ENCODE peak calls at places on chromosomes 16 and 17, in nine cellular contexts. J is OCI-LY7, M is Karpas-422, Y is right lobe of liver, W is fibroblast of lung, G is stomach, V is pancreas, U is body of pancreas, H is A549. L is an unnamed sample.

GRCh38 chr16:50520451-50521245 is 27.5 kb upstream of the NKD1 start:
- DNase-seq in J (no peak), M (no peak), Y (peak; percentile 19), W (no peak), G (peak; percentile 9), V (no peak), U (no peak), H (no peak), L (no peak)

GRCh38 chr16:50010212-50010611 is 14.8 kb upstream of the CNEP1R1 start:
- DNase-seq in J (no peak), M (no peak), Y (no peak), W (no peak), G (no peak), V (no peak), U (no peak), H (no peak), L (no peak)

GRCh38 chr16:71540-72341 is 690 bp downstream of the RHBDF1 start:
- DNase-seq in J (no peak), M (no peak), Y (no peak), W (peak; percentile 74), G (peak; percentile 57), V (peak; percentile 66), U (peak; percentile 83), H (peak; percentile 81), L (peak; percentile 65)

GRCh38 chr16:69328854-69329316 is 1.5 kb downstream of the PDF start:
- DNase-seq in J (peak; percentile 27), M (peak; percentile 48), Y (peak; percentile 45), W (peak; percentile 44), G (no peak), V (no peak), U (no peak), H (no peak), L (no peak)

GRCh38 chr17:65198653-65199382 is 61.6 kb downstream of the RGS9 start:
- DNase-seq in J (peak; percentile 81), M (peak; percentile 83), Y (no peak), W (peak; percentile 78), G (no peak), V (peak; percentile 6), U (peak; percentile 27), H (peak; percentile 73), L (no peak)

GRCh38 chr17:11430766-11431165 is 167.5 kb upstream of the DNAH9 start:
- DNase-seq in J (no peak), M (no peak), Y (no peak), W (no peak), G (no peak), V (no peak), U (no peak), H (no peak), L (no peak)

GRCh38 chr17:80361495-80362220 is 53.3 kb upstream of the ENDOV start:
- DNase-seq in J (peak; percentile 27), M (no peak), Y (no peak), W (peak; percentile 6), G (no peak), V (no peak), U (no peak), H (peak; percentile 52), L (no peak)

GRCh38 chr16:85306071-85306792 is 194.0 kb upstream of the CIBAR2 start:
- DNase-seq in J (peak; percentile 91), M (peak; percentile 81), Y (peak; percentile 96), W (peak; percentile 76), G (peak; percentile 93), V (peak; percentile 62), U (peak; percentile 89), H (peak; percentile 48), L (peak; percentile 91)

GRCh38 chr17:81043725-81044427 is 8.9 kb downstream of the BAIAP2 start:
- DNase-seq in J (no peak), M (no peak), Y (peak; percentile 64), W (no peak), G (peak; percentile 76), V (no peak), U (peak; percentile 48), H (peak; percentile 61), L (no peak)

GRCh38 chr16:15876503-15876902 is 11.9 kb downstream of the CEP20 start:
- DNase-seq in J (no peak), M (no peak), Y (no peak), W (no peak), G (no peak), V (no peak), U (no peak), H (no peak), L (no peak)

GRCh38 chr17:82863941-82864720 is 24.3 kb upstream of the ZNF750 start:
- DNase-seq in J (peak; percentile 75), M (no peak), Y (no peak), W (peak; percentile 83), G (peak; percentile 54), V (no peak), U (no peak), H (no peak), L (peak; percentile 84)

GRCh38 chr16:3487521-3488410 is 7.5 kb downstream of the C16orf90 start:
- DNase-seq in J (no peak), M (no peak), Y (no peak), W (no peak), G (no peak), V (no peak), U (no peak), H (no peak), L (no peak)

GRCh38 chr16:71276589-71277334 is 12.4 kb downstream of the CMTR2 start:
- DNase-seq in J (no peak), M (no peak), Y (no peak), W (no peak), G (no peak), V (no peak), U (no peak), H (no peak), L (no peak)

GRCh38 chr17:77419547-77420475 is 279.0 kb downstream of the SEC14L1 start:
- DNase-seq in J (peak; percentile 26), M (no peak), Y (no peak), W (no peak), G (no peak), V (no peak), U (no peak), H (no peak), L (no peak)

GRCh38 chr17:54900457-54901229 is at the start of gene TOM1L1:
- DNase-seq in J (no peak), M (no peak), Y (peak; percentile 95), W (peak; percentile 53), G (peak; percentile 90), V (peak; percentile 87), U (peak; percentile 91), H (peak; percentile 85), L (peak; percentile 21)

GRCh38 chr17:20948984-20949777 is 93.6 kb downstream of the USP22 start:
- DNase-seq in J (no peak), M (no peak), Y (no peak), W (no peak), G (no peak), V (no peak), U (no peak), H (no peak), L (no peak)

GRCh38 chr17:419073-419735 is 66.6 kb upstream of the RPH3AL start:
- DNase-seq in J (no peak), M (no peak), Y (no peak), W (no peak), G (no peak), V (no peak), U (no peak), H (no peak), L (no peak)

GRCh38 chr16:2537451-2538379 is at the start of gene PDPK1:
- DNase-seq in J (peak; percentile 97), M (peak; percentile 99), Y (peak; percentile 96), W (peak; percentile 93), G (peak; percentile 94), V (peak; percentile 95), U (peak; percentile 95), H (peak; percentile 95), L (peak; percentile 90)

GRCh38 chr17:72116692-72117469 is 3.9 kb upstream of the SOX9 start:
- DNase-seq in J (no peak), M (no peak), Y (no peak), W (peak; percentile 52), G (no peak), V (no peak), U (peak; percentile 23), H (no peak), L (no peak)

GRCh38 chr16:48536600-48537200 is 73.3 kb downstream of the N4BP1 start:
- DNase-seq in J (no peak), M (no peak), Y (no peak), W (peak; percentile 47), G (no peak), V (no peak), U (no peak), H (no peak), L (no peak)

GRCh38 chr17:63434951-63435571 is 11.0 kb downstream of the CYB561 start:
- DNase-seq in J (no peak), M (peak; percentile 67), Y (no peak), W (peak; percentile 29), G (peak; percentile 96), V (peak; percentile 90), U (peak; percentile 93), H (peak; percentile 62), L (peak; percentile 41)
- H3K4me1 ChIP-seq in J (peaks cover 20% of the 10 kb centered on the region), M (peaks cover 25% of the 10 kb centered on the region), Y (no peaks in the 10 kb centered on the region), W (peaks cover 15% of the 10 kb centered on the region), G (peaks cover 92% of the 10 kb centered on the region), V (peaks cover 42% of the 10 kb centered on the region), U (peaks cover 75% of the 10 kb centered on the region), H (peaks cover 53% of the 10 kb centered on the region), L (peaks cover 21% of the 10 kb centered on the region)

GRCh38 chr17:36849871-36850348 is 87.4 kb upstream of the LHX1 start:
- DNase-seq in J (peak; percentile 4), M (no peak), Y (no peak), W (peak; percentile 34), G (no peak), V (no peak), U (no peak), H (peak; percentile 43), L (no peak)
- H3K4me3 ChIP-seq in J (no peak overlapping the region), M (no peak overlapping the region), Y (no peak overlapping the region), W (no peak overlapping the region), G (no peak overlapping the region), V (no peak overlapping the region), U (no peak overlapping the region), H (no peak overlapping the region), L (no peak overlapping the region)

DNA sequence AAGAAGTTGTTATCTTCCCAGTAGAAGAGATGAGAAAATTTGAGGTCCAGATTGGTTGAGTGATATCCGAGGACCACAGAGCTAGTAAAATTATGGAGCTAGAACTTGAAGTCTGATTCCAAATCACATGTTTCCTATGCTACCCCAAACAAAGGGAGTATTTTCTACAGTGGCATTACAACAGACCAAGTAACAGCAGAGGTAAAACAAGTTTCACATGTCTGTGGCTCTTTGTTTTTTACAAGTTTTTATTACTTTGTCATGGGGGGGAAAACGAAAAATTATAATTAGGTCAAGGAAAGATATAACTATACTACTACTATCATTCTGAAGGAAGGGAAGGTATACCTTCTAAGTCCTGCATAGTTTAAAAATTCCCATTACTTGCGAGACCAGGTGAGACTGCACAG is 49.4 kb downstream of the KANSL1 start:
- DNase-seq in J (no peak), M (peak; percentile 68), Y (no peak), W (no peak), G (no peak), V (no peak), U (no peak), H (no peak), L (no peak)
- H3K4me1 ChIP-seq in J (peaks cover 99% of the 10 kb centered on the region), M (peaks cover 98% of the 10 kb centered on the region), Y (peaks cover 2% of the 10 kb centered on the region), W (peaks cover 2% of the 10 kb centered on the region), G (peaks cover 96% of the 10 kb centered on the region), V (peaks cover 28% of the 10 kb centered on the region), U (peaks cover 81% of the 10 kb centered on the region), H (peaks cover 63% of the 10 kb centered on the region), L (peaks cover 54% of the 10 kb centered on the region)

GRCh38 chr17:38315497-38315896 is 18.5 kb downstream of the MRPL45 start:
- DNase-seq in J (no peak), M (no peak), Y (no peak), W (no peak), G (no peak), V (no peak), U (no peak), H (no peak), L (no peak)
- H3K4me3 ChIP-seq in J (no peak overlapping the region), M (no peak overlapping the region), Y (no peak overlapping the region), W (no peak overlapping the region), G (no peak overlapping the region), V (no peak overlapping the region), U (no peak overlapping the region), H (no peak overlapping the region), L (no peak overlapping the region)

GRCh38 chr17:74113326-74113725 is 90.2 kb upstream of the RPL38 start:
- DNase-seq in J (no peak), M (no peak), Y (no peak), W (no peak), G (no peak), V (no peak), U (no peak), H (no peak), L (no peak)
- H3K4me1 ChIP-seq in J (no peaks in the 10 kb centered on the region), M (no peaks in the 10 kb centered on the region), Y (no peaks in the 10 kb centered on the region), W (no peaks in the 10 kb centered on the region), G (no peaks in the 10 kb centered on the region), V (no peaks in the 10 kb centered on the region), U (no peaks in the 10 kb centered on the region), H (no peaks in the 10 kb centered on the region), L (no peaks in the 10 kb centered on the region)